ENCODE peak calls at places on chromosomes 4 and X, in nine cellular contexts. One of them, this sample, is unnamed.

GRCh38 chr4:16269742-16270522 is 43.7 kb upstream of the TAPT1 start:
- DNase-seq in A673: no peak
- DNase-seq in kidney epithelial cell: no peak
- DNase-seq in keratinocyte: peak
- DNase-seq in choroid plexus epithelial cell: peak
- DNase-seq in BJ: peak
- DNase-seq in body of pancreas: peak
- DNase-seq in epithelial cell of esophagus: peak
- DNase-seq in A549: no peak
- DNase-seq in this sample: peak

GRCh38 chr4:152968806-152969394 is 32.8 kb downstream of the FHDC1 start:
- DNase-seq in A673: no peak
- DNase-seq in body of pancreas: no peak
- DNase-seq in keratinocyte: no peak
- DNase-seq in BJ: no peak
- DNase-seq in epithelial cell of esophagus: peak
- DNase-seq in A549: no peak
- DNase-seq in choroid plexus epithelial cell: no peak
- DNase-seq in kidney epithelial cell: no peak
- DNase-seq in this sample: no peak

GRCh38 chr4:134422776-134423175 is 221.2 kb upstream of the PABPC4L start:
- DNase-seq in keratinocyte: no peak
- DNase-seq in choroid plexus epithelial cell: no peak
- DNase-seq in A673: peak
- DNase-seq in BJ: no peak
- DNase-seq in kidney epithelial cell: no peak
- DNase-seq in epithelial cell of esophagus: no peak
- DNase-seq in body of pancreas: no peak
- DNase-seq in A549: no peak
- DNase-seq in this sample: no peak

GRCh38 chrX:7158468-7158990 is 10.6 kb upstream of the PUDP start:
- DNase-seq in epithelial cell of esophagus: no peak
- DNase-seq in BJ: no peak
- DNase-seq in keratinocyte: no peak
- DNase-seq in body of pancreas: no peak
- DNase-seq in A673: no peak
- DNase-seq in A549: no peak
- DNase-seq in choroid plexus epithelial cell: peak
- DNase-seq in kidney epithelial cell: no peak
- DNase-seq in this sample: peak

GRCh38 chr4:1711055-1711905 is 839 bp downstream of the SLBP start:
- DNase-seq in keratinocyte: no peak
- DNase-seq in epithelial cell of esophagus: peak
- DNase-seq in choroid plexus epithelial cell: peak
- DNase-seq in kidney epithelial cell: no peak
- DNase-seq in A673: peak
- DNase-seq in body of pancreas: peak
- DNase-seq in A549: no peak
- DNase-seq in BJ: no peak
- DNase-seq in this sample: peak

GRCh38 chrX:152901816-152902501 is 4.1 kb downstream of the ZNF185 start:
- DNase-seq in BJ: no peak
- DNase-seq in keratinocyte: no peak
- DNase-seq in kidney epithelial cell: no peak
- DNase-seq in epithelial cell of esophagus: no peak
- DNase-seq in A549: no peak
- DNase-seq in body of pancreas: no peak
- DNase-seq in A673: no peak
- DNase-seq in choroid plexus epithelial cell: no peak
- DNase-seq in this sample: peak

GRCh38 chr4:184310171-184310567 is 92.5 kb upstream of the ENPP6 start:
- DNase-seq in body of pancreas: peak
- DNase-seq in A549: no peak
- DNase-seq in epithelial cell of esophagus: peak
- DNase-seq in kidney epithelial cell: no peak
- DNase-seq in keratinocyte: no peak
- DNase-seq in A673: no peak
- DNase-seq in BJ: no peak
- DNase-seq in choroid plexus epithelial cell: no peak
- DNase-seq in this sample: no peak

GRCh38 chr4:65552071-65552470 is 118.2 kb downstream of the EPHA5 start:
- DNase-seq in kidney epithelial cell: no peak
- DNase-seq in body of pancreas: no peak
- DNase-seq in A673: no peak
- DNase-seq in epithelial cell of esophagus: no peak
- DNase-seq in BJ: no peak
- DNase-seq in A549: no peak
- DNase-seq in keratinocyte: no peak
- DNase-seq in choroid plexus epithelial cell: no peak
- DNase-seq in this sample: no peak

GRCh38 chr4:109432676-109433075 is 939 bp upstream of the SEC24B start:
- DNase-seq in A673: peak
- DNase-seq in body of pancreas: no peak
- DNase-seq in keratinocyte: no peak
- DNase-seq in choroid plexus epithelial cell: peak
- DNase-seq in epithelial cell of esophagus: peak
- DNase-seq in A549: no peak
- DNase-seq in kidney epithelial cell: no peak
- DNase-seq in BJ: no peak
- DNase-seq in this sample: peak

GRCh38 chrX:37830371-37830770 is 17.0 kb downstream of the DYNLT3 start:
- DNase-seq in kidney epithelial cell: no peak
- DNase-seq in epithelial cell of esophagus: no peak
- DNase-seq in BJ: no peak
- DNase-seq in A673: no peak
- DNase-seq in choroid plexus epithelial cell: no peak
- DNase-seq in keratinocyte: no peak
- DNase-seq in A549: no peak
- DNase-seq in body of pancreas: no peak
- DNase-seq in this sample: peak

GRCh38 chrX:140439455-140439854 is 65.4 kb downstream of the SOX3 start:
- DNase-seq in A549: no peak
- DNase-seq in body of pancreas: peak
- DNase-seq in choroid plexus epithelial cell: no peak
- DNase-seq in epithelial cell of esophagus: peak
- DNase-seq in A673: peak
- DNase-seq in keratinocyte: no peak
- DNase-seq in BJ: no peak
- DNase-seq in kidney epithelial cell: no peak
- DNase-seq in this sample: peak

GRCh38 chr4:106497271-106497670 is 128.7 kb upstream of the GIMD1 start:
- DNase-seq in body of pancreas: no peak
- DNase-seq in A673: no peak
- DNase-seq in epithelial cell of esophagus: no peak
- DNase-seq in BJ: no peak
- DNase-seq in choroid plexus epithelial cell: no peak
- DNase-seq in A549: no peak
- DNase-seq in keratinocyte: no peak
- DNase-seq in kidney epithelial cell: no peak
- DNase-seq in this sample: no peak

GRCh38 chr4:17807446-17807845 is 3.1 kb downstream of the DCAF16 start:
- DNase-seq in kidney epithelial cell: no peak
- DNase-seq in BJ: no peak
- DNase-seq in A549: no peak
- DNase-seq in A673: no peak
- DNase-seq in choroid plexus epithelial cell: peak
- DNase-seq in body of pancreas: no peak
- DNase-seq in keratinocyte: no peak
- DNase-seq in epithelial cell of esophagus: peak
- DNase-seq in this sample: no peak

GRCh38 chrX:8846271-8846670 is 45.1 kb upstream of the FAM9A start:
- DNase-seq in A673: no peak
- DNase-seq in keratinocyte: no peak
- DNase-seq in body of pancreas: no peak
- DNase-seq in epithelial cell of esophagus: no peak
- DNase-seq in A549: no peak
- DNase-seq in kidney epithelial cell: peak
- DNase-seq in choroid plexus epithelial cell: no peak
- DNase-seq in BJ: no peak
- DNase-seq in this sample: no peak

GRCh38 chrX:8851487-8851886 is 50.3 kb upstream of the FAM9A start:
- DNase-seq in A673: no peak
- DNase-seq in BJ: no peak
- DNase-seq in epithelial cell of esophagus: peak
- DNase-seq in keratinocyte: no peak
- DNase-seq in A549: no peak
- DNase-seq in kidney epithelial cell: no peak
- DNase-seq in body of pancreas: no peak
- DNase-seq in choroid plexus epithelial cell: peak
- DNase-seq in this sample: no peak

GRCh38 chrX:8848921-8849320 is 47.7 kb upstream of the FAM9A start:
- DNase-seq in choroid plexus epithelial cell: peak
- DNase-seq in kidney epithelial cell: peak
- DNase-seq in BJ: peak
- DNase-seq in epithelial cell of esophagus: peak
- DNase-seq in body of pancreas: no peak
- DNase-seq in A549: no peak
- DNase-seq in A673: no peak
- DNase-seq in keratinocyte: no peak
- DNase-seq in this sample: no peak

GRCh38 chrX:8849462-8849861 is 48.3 kb upstream of the FAM9A start:
- DNase-seq in keratinocyte: no peak
- DNase-seq in choroid plexus epithelial cell: peak
- DNase-seq in BJ: peak
- DNase-seq in A549: no peak
- DNase-seq in A673: no peak
- DNase-seq in kidney epithelial cell: no peak
- DNase-seq in epithelial cell of esophagus: no peak
- DNase-seq in body of pancreas: no peak
- DNase-seq in this sample: no peak

DNA sequence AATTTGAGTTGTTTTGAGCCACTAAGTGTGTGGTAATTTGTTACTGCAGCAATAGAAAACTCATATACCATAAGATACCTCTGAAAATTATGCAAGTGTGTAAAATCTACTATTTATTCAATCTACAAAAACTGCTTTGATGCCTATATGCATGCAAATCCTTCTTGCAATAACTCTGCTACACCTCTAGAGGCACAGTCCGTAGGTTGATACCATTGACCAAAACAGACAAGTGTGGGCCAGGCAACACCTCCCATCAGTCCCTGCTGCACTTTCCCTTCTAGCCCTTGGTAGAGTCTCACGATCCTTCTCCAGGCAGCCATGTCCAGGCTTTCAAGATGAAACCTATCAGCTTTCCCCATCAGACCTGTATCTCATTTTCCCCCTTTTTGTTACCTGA is 48.8 kb upstream of the FAM9A start:
- DNase-seq in BJ: no peak
- DNase-seq in kidney epithelial cell: no peak
- DNase-seq in keratinocyte: no peak
- DNase-seq in epithelial cell of esophagus: no peak
- DNase-seq in A549: no peak
- DNase-seq in choroid plexus epithelial cell: no peak
- DNase-seq in A673: no peak
- DNase-seq in body of pancreas: no peak
- DNase-seq in this sample: no peak
- TF ChIP-seq CTCF in BJ: no peak
- TF ChIP-seq CTCF in kidney epithelial cell: peak
- TF ChIP-seq CTCF in keratinocyte: peak
- TF ChIP-seq CTCF in epithelial cell of esophagus: peak
- TF ChIP-seq CTCF in A549: no peak
- TF ChIP-seq CTCF in choroid plexus epithelial cell: peak
- TF ChIP-seq CTCF in A673: peak
- TF ChIP-seq CTCF in body of pancreas: no peak
- TF ChIP-seq CTCF in this sample: peak

GRCh38 chrX:18733273-18733672 is 25.8 kb downstream of the PPEF1 start:
- DNase-seq in body of pancreas: no peak
- DNase-seq in A549: no peak
- DNase-seq in kidney epithelial cell: no peak
- DNase-seq in keratinocyte: no peak
- DNase-seq in choroid plexus epithelial cell: no peak
- DNase-seq in A673: no peak
- DNase-seq in BJ: no peak
- DNase-seq in epithelial cell of esophagus: no peak
- DNase-seq in this sample: no peak
- H3K4me3 ChIP-seq in body of pancreas: no peak
- H3K4me3 ChIP-seq in A549: no peak
- H3K4me3 ChIP-seq in kidney epithelial cell: no peak
- H3K4me3 ChIP-seq in keratinocyte: no peak
- H3K4me3 ChIP-seq in choroid plexus epithelial cell: no peak
- H3K4me3 ChIP-seq in A673: no peak
- H3K4me3 ChIP-seq in BJ: no peak
- H3K4me3 ChIP-seq in epithelial cell of esophagus: no peak
- H3K4me3 ChIP-seq in this sample: no peak

DNA sequence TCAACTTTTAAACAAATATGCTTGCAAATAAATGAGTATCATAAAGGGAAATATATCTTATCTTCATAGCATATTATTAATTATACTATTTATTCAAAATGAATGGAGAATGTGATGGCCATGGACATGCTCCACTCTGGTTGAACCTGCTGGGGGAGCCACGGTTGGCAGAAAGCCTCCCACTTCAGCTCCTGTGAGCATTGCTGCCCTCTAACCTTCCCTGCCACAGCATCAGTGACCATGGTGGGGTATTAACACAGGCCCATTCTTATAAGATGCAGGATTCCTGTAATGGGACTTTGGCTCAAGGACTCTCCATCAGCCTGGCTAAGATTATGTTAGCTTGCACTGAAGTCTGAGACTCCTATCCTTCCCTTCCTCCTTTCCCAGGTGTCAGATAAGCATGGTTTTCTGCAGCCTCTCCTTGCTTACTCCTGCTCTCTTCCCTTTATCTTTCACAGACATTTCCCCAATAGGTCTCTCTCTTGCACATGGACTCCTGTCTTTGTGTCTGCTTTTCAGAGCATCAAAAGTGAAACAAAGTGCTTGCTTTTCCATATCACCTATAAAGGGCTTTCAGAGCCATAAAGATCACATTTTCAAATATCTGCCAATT is 4.9 kb upstream of the ABRAXAS1 start:
- DNase-seq in choroid plexus epithelial cell: no peak
- DNase-seq in keratinocyte: no peak
- DNase-seq in body of pancreas: no peak
- DNase-seq in kidney epithelial cell: no peak
- DNase-seq in A673: no peak
- DNase-seq in BJ: no peak
- DNase-seq in epithelial cell of esophagus: no peak
- DNase-seq in A549: no peak
- DNase-seq in this sample: no peak
- TF ChIP-seq CTCF in choroid plexus epithelial cell: no peak
- TF ChIP-seq CTCF in keratinocyte: no peak
- TF ChIP-seq CTCF in body of pancreas: no peak
- TF ChIP-seq CTCF in kidney epithelial cell: no peak
- TF ChIP-seq CTCF in A673: no peak
- TF ChIP-seq CTCF in BJ: no peak
- TF ChIP-seq CTCF in epithelial cell of esophagus: no peak
- TF ChIP-seq CTCF in A549: no peak
- TF ChIP-seq CTCF in this sample: no peak

GRCh38 chrX:143632625-143633387 is 3.1 kb downstream of the SLITRK4 start:
- DNase-seq in BJ: no peak
- DNase-seq in epithelial cell of esophagus: no peak
- DNase-seq in A549: no peak
- DNase-seq in kidney epithelial cell: no peak
- DNase-seq in choroid plexus epithelial cell: no peak
- DNase-seq in keratinocyte: no peak
- DNase-seq in body of pancreas: peak
- DNase-seq in A673: no peak
- DNase-seq in this sample: no peak
- H3K4me3 ChIP-seq in BJ: no peak
- H3K4me3 ChIP-seq in epithelial cell of esophagus: no peak
- H3K4me3 ChIP-seq in A549: no peak
- H3K4me3 ChIP-seq in kidney epithelial cell: peak
- H3K4me3 ChIP-seq in choroid plexus epithelial cell: no peak
- H3K4me3 ChIP-seq in keratinocyte: no peak
- H3K4me3 ChIP-seq in body of pancreas: no peak
- H3K4me3 ChIP-seq in A673: no peak
- H3K4me3 ChIP-seq in this sample: no peak

GRCh38 chr4:26325191-26325590 is 4.4 kb downstream of the RBPJ start:
- DNase-seq in A549: no peak
- DNase-seq in keratinocyte: no peak
- DNase-seq in body of pancreas: peak
- DNase-seq in kidney epithelial cell: no peak
- DNase-seq in epithelial cell of esophagus: peak
- DNase-seq in BJ: no peak
- DNase-seq in choroid plexus epithelial cell: peak
- DNase-seq in A673: peak
- DNase-seq in this sample: peak
- TF ChIP-seq CTCF in A549: peak
- TF ChIP-seq CTCF in keratinocyte: peak
- TF ChIP-seq CTCF in body of pancreas: peak
- TF ChIP-seq CTCF in kidney epithelial cell: peak
- TF ChIP-seq CTCF in epithelial cell of esophagus: peak
- TF ChIP-seq CTCF in BJ: peak
- TF ChIP-seq CTCF in choroid plexus epithelial cell: peak
- TF ChIP-seq CTCF in A673: peak
- TF ChIP-seq CTCF in this sample: peak

This sample was measured in astrocyte of the spinal cord.